ENCODE peak calls at places on chromosomes 4 and X, in five cellular contexts. Z is epithelial cell of prostate, I is psoas muscle, D is HTR-8/SVneo, F is ureter. R is an unnamed sample.
A peak's percentile ranks its signal among the peaks of the same experiment; 100 is the strongest.

GRCh38 chr4:25635501-25635900 is 20.1 kb upstream of the SLC34A2 start:
- DNase-seq in F (no peak), Z (peak; percentile 49), D (no peak), I (no peak), R (peak; percentile 21)

GRCh38 chrX:37409278-37409677 is 60.1 kb downstream of the PRRG1 start:
- DNase-seq in I (no peak), D (no peak), F (no peak), Z (no peak), R (no peak)

GRCh38 chrX:80879916-80880315 is 70.2 kb upstream of the BRWD3 start:
- DNase-seq in Z (peak; percentile 0), I (no peak), F (no peak), D (no peak), R (no peak)

GRCh38 chr4:124132161-124132560 is 580.4 kb downstream of the ANKRD50 start:
- DNase-seq in F (no peak), Z (no peak), I (no peak), D (no peak), R (no peak)

GRCh38 chr4:8859550-8860095 is 12.0 kb downstream of the HMX1 start:
- DNase-seq in D (no peak), Z (no peak), F (no peak), I (peak; percentile 39), R (no peak)

GRCh38 chr4:139647952-139648351 is 17.7 kb upstream of the MGST2 start:
- DNase-seq in I (no peak), F (no peak), D (no peak), Z (no peak), R (no peak)

GRCh38 chr4:24690436-24690835 is 104.9 kb upstream of the SOD3 start:
- DNase-seq in I (peak; percentile 54), D (no peak), Z (no peak), F (no peak), R (no peak)

GRCh38 chr4:78297075-78297815 is 240.1 kb downstream of the FRAS1 start:
- DNase-seq in Z (no peak), D (no peak), I (no peak), F (no peak), R (no peak)

GRCh38 chrX:39716401-39716800 is 381.4 kb downstream of the BCOR start:
- DNase-seq in I (no peak), D (no peak), Z (no peak), F (no peak), R (no peak)

GRCh38 chrX:133881893-133882292 is 103.5 kb downstream of the GPC3 start:
- DNase-seq in F (no peak), Z (no peak), D (no peak), I (no peak), R (no peak)

GRCh38 chr4:24730256-24731001 is 64.9 kb upstream of the SOD3 start:
- DNase-seq in Z (no peak), F (no peak), D (no peak), I (peak; percentile 91), R (no peak)

GRCh38 chr4:64911846-64912245 is 502.6 kb upstream of the TECRL start:
- DNase-seq in Z (no peak), D (no peak), I (no peak), F (no peak), R (no peak)

GRCh38 chrX:15930585-15930984 is 76.0 kb upstream of the AP1S2 start:
- DNase-seq in Z (no peak), D (peak; percentile 30), F (no peak), I (no peak), R (no peak)

GRCh38 chr4:149292422-149293055 is 523.1 kb downstream of the IQCM start:
- DNase-seq in Z (no peak), D (no peak), F (no peak), I (no peak), R (no peak)

GRCh38 chr4:76840972-76841473 is 56.9 kb downstream of the SOWAHB start:
- DNase-seq in F (no peak), Z (no peak), D (no peak), I (no peak), R (no peak)

GRCh38 chr4:76652389-76652788 is 217.4 kb downstream of the SHROOM3 start:
- DNase-seq in D (no peak), F (no peak), Z (no peak), I (no peak), R (no peak)

GRCh38 chr4:101103381-101104142 is 243.8 kb downstream of the PPP3CA start:
- DNase-seq in I (no peak), F (peak; percentile 44), D (no peak), Z (no peak), R (no peak)

GRCh38 chrX:9902651-9903050 is 64.5 kb upstream of the CLDN34 start:
- DNase-seq in D (no peak), Z (no peak), F (no peak), I (no peak), R (no peak)

GRCh38 chrX:42615161-42615563 is 162.8 kb downstream of the PPP1R2C start:
- DNase-seq in I (no peak), F (no peak), Z (no peak), D (no peak), R (peak; percentile 5)

GRCh38 chr4:113445286-113445685 is 316.3 kb downstream of the CAMK2D start:
- DNase-seq in Z (peak; percentile 87), D (no peak), F (no peak), I (peak; percentile 68), R (peak; percentile 70)

GRCh38 chr4:105930696-105931095 is 35.4 kb downstream of the NPNT start:
- DNase-seq in F (no peak), D (no peak), Z (no peak), I (no peak), R (no peak)

GRCh38 chr4:39568805-39569204 is 41.6 kb upstream of the UGDH start:
- DNase-seq in D (no peak), F (no peak), I (no peak), Z (peak; percentile 62), R (peak; percentile 28)

GRCh38 chr4:123562994-123563745 is 166.6 kb downstream of the SPRY1 start:
- DNase-seq in D (no peak), Z (no peak), I (no peak), F (no peak), R (no peak)

GRCh38 chr4:30722092-30722915 is 2.1 kb downstream of the PCDH7 start:
- DNase-seq in F (no peak), I (peak; percentile 52), D (no peak), Z (no peak), R (no peak)

GRCh38 chrX:48695524-48695875 is 1.0 kb upstream of the SUV39H1 start:
- DNase-seq in Z (no peak), I (no peak), D (no peak), F (no peak), R (no peak)

R was measured in keratinocyte.